ENCODE peak calls at places on chromosomes 11 and 22, in eight cellular contexts. C is ovary; V is GM23248; E is body of pancreas; M is heart right ventricle; I is HCT116; X is effector memory CD4-positive, alpha-beta T cell; U is cardiac muscle cell. Q is an unnamed sample. For H3K4me1 and H3K36me3, the result is how much of the 10 kb centered on the place peaks cover.

GRCh38 chr11:100543386-100543785 is 143.7 kb upstream of the ARHGAP42 start:
- DNase-seq in C (no peak), V (no peak), E (no peak), M (no peak), I (no peak), X (no peak), U (no peak), Q (no peak)

GRCh38 chr11:103035656-103036434 is 56.1 kb downstream of the DCUN1D5 start:
- DNase-seq in C (no peak), V (peak), E (peak), M (peak), I (peak), X (peak), U (peak), Q (peak)

GRCh38 chr11:119449498-119449897 is 26.5 kb upstream of the THY1 start:
- DNase-seq in C (no peak), V (no peak), E (no peak), M (no peak), I (no peak), X (no peak), U (no peak), Q (no peak)

GRCh38 chr11:71249301-71249700 is 3.1 kb downstream of the SHANK2 start:
- DNase-seq in C (no peak), V (no peak), E (no peak), M (no peak), I (no peak), X (no peak), U (no peak), Q (no peak)

GRCh38 chr11:47991266-47991830 is 11.0 kb downstream of the PTPRJ start:
- DNase-seq in C (no peak), V (no peak), E (peak), M (peak), I (no peak), X (no peak), U (peak), Q (no peak)

GRCh38 chr11:119592642-119593041 is 136.4 kb downstream of the NECTIN1 start:
- DNase-seq in C (no peak), V (peak), E (no peak), M (no peak), I (no peak), X (no peak), U (no peak), Q (no peak)

GRCh38 chr22:47337161-47337621 is 574.7 kb downstream of the TBC1D22A start:
- DNase-seq in C (no peak), V (peak), E (peak), M (no peak), I (peak), X (no peak), U (no peak), Q (no peak)

GRCh38 chr11:3745161-3745560 is 52.2 kb downstream of the NUP98 start:
- DNase-seq in C (no peak), V (no peak), E (no peak), M (no peak), I (no peak), X (no peak), U (no peak), Q (no peak)

GRCh38 chr11:34126959-34127848 is 21.8 kb downstream of the NAT10 start:
- DNase-seq in C (no peak), V (no peak), E (no peak), M (no peak), I (no peak), X (no peak), U (no peak), Q (no peak)

GRCh38 chr11:107780775-107781174 is 68.9 kb upstream of the SLN start:
- DNase-seq in C (no peak), V (no peak), E (no peak), M (no peak), I (no peak), X (no peak), U (no peak), Q (no peak)

GRCh38 chr11:120303004-120303637 is 22.0 kb upstream of the TLCD5 start:
- DNase-seq in C (peak), V (peak), E (peak), M (peak), I (peak), X (peak), U (peak), Q (peak)

GRCh38 chr11:77416357-77416756 is 57.5 kb downstream of the PAK1 start:
- DNase-seq in C (no peak), V (no peak), E (no peak), M (no peak), I (no peak), X (no peak), U (no peak), Q (no peak)

GRCh38 chr11:134576286-134576685 is 164.2 kb upstream of the B3GAT1 start:
- DNase-seq in C (no peak), V (no peak), E (no peak), M (no peak), I (no peak), X (no peak), U (no peak), Q (no peak)

GRCh38 chr11:15468471-15468870 is 353.7 kb downstream of the INSC start:
- DNase-seq in C (no peak), V (no peak), E (no peak), M (no peak), I (no peak), X (no peak), U (no peak), Q (no peak)

GRCh38 chr11:60756307-60757032 is at the start of gene MS4A15:
- DNase-seq in C (no peak), V (peak), E (peak), M (no peak), I (peak), X (no peak), U (peak), Q (no peak)

GRCh38 chr11:82003671-82004148 is 730.0 kb downstream of the FAM181B start:
- DNase-seq in C (no peak), V (peak), E (peak), M (no peak), I (no peak), X (no peak), U (no peak), Q (no peak)

GRCh38 chr11:100740440-100740839 is 53.4 kb downstream of the ARHGAP42 start:
- DNase-seq in C (no peak), V (no peak), E (no peak), M (no peak), I (no peak), X (no peak), U (peak), Q (no peak)

GRCh38 chr11:77705195-77705876 is 67.7 kb upstream of the CLNS1A start:
- DNase-seq in C (no peak), V (peak), E (no peak), M (no peak), I (peak), X (no peak), U (no peak), Q (no peak)

GRCh38 chr11:128235958-128236357 is 351.4 kb downstream of the ETS1 start:
- DNase-seq in C (peak), V (no peak), E (peak), M (no peak), I (no peak), X (no peak), U (peak), Q (peak)

GRCh38 chr22:45318558-45319318 is 9.0 kb downstream of the FAM118A start:
- DNase-seq in C (peak), V (no peak), E (no peak), M (no peak), I (no peak), X (peak), U (no peak), Q (no peak)

GRCh38 chr11:125941606-125942275 is 4.1 kb upstream of the VSIG10L2 start:
- DNase-seq in C (peak), V (peak), E (peak), M (peak), I (peak), X (peak), U (peak), Q (peak)

GRCh38 chr11:69013009-69013951 is at the start of gene MRGPRF:
- DNase-seq in C (peak), V (peak), E (peak), M (peak), I (no peak), X (no peak), U (no peak), Q (peak)

GRCh38 chr11:65180877-65181568 is 705 bp upstream of the CAPN1 start:
- DNase-seq in C (peak), V (peak), E (peak), M (peak), I (peak), X (peak), U (peak), Q (peak)

GRCh38 chr11:132072880-132073213 is 702.4 kb downstream of the NTM start:
- DNase-seq in C (no peak), V (peak), E (no peak), M (no peak), I (no peak), X (no peak), U (no peak), Q (no peak)

GRCh38 chr11:59944761-59945160 is 6.5 kb downstream of the OOSP1 start:
- DNase-seq in C (no peak), V (no peak), E (no peak), M (no peak), I (no peak), X (no peak), U (peak), Q (no peak)

GRCh38 chr11:48013269-48013901 is 33.0 kb downstream of the PTPRJ start:
- DNase-seq in C (no peak), V (peak), E (peak), M (no peak), I (no peak), X (peak), U (no peak), Q (no peak)

GRCh38 chr22:43592470-43592869 is 180.7 kb downstream of the MPPED1 start:
- DNase-seq in C (no peak), V (no peak), E (peak), M (no peak), I (no peak), X (no peak), U (peak), Q (peak)
- H3K4me1 ChIP-seq in C (under half), V (under half), E (under half), M (under half), I (under half), X (under half), U (under half), Q (under half)

GRCh38 chr11:112400615-112401014 is 140.0 kb upstream of the PLET1 start:
- DNase-seq in C (no peak), V (no peak), E (no peak), M (no peak), I (no peak), X (no peak), U (no peak), Q (no peak)

GRCh38 chr11:112398798-112399197 is 138.1 kb upstream of the PLET1 start:
- DNase-seq in C (no peak), V (no peak), E (no peak), M (no peak), I (no peak), X (no peak), U (no peak), Q (no peak)

GRCh38 chr11:112392860-112393259 is 132.2 kb upstream of the PLET1 start:
- DNase-seq in C (no peak), V (no peak), E (no peak), M (no peak), I (no peak), X (no peak), U (no peak), Q (no peak)

GRCh38 chr11:112394304-112394703 is 133.6 kb upstream of the PLET1 start:
- DNase-seq in C (no peak), V (no peak), E (no peak), M (no peak), I (no peak), X (no peak), U (no peak), Q (no peak)

GRCh38 chr11:112396092-112396491 is 135.4 kb upstream of the PLET1 start:
- DNase-seq in C (no peak), V (no peak), E (no peak), M (no peak), I (no peak), X (no peak), U (no peak), Q (no peak)
- H3K36me3 ChIP-seq in C (under half), V (under half), E (under half), M (under half), I (under half), X (under half), U (under half), Q (under half)

GRCh38 chr22:37425800-37426531 is 1.3 kb downstream of the ELFN2 start:
- DNase-seq in C (no peak), V (no peak), E (peak), M (no peak), I (no peak), X (no peak), U (no peak), Q (no peak)

GRCh38 chr22:37428649-37429586 is 1.6 kb upstream of the ELFN2 start:
- DNase-seq in C (no peak), V (peak), E (peak), M (no peak), I (peak), X (peak), U (peak), Q (peak)

GRCh38 chr22:37426532-37427127 is 649 bp downstream of the ELFN2 start:
- DNase-seq in C (no peak), V (no peak), E (no peak), M (no peak), I (no peak), X (no peak), U (no peak), Q (no peak)

GRCh38 chr22:37427711-37428635 is 694 bp upstream of the ELFN2 start:
- DNase-seq in C (no peak), V (peak), E (no peak), M (no peak), I (no peak), X (no peak), U (no peak), Q (no peak)

DNA sequence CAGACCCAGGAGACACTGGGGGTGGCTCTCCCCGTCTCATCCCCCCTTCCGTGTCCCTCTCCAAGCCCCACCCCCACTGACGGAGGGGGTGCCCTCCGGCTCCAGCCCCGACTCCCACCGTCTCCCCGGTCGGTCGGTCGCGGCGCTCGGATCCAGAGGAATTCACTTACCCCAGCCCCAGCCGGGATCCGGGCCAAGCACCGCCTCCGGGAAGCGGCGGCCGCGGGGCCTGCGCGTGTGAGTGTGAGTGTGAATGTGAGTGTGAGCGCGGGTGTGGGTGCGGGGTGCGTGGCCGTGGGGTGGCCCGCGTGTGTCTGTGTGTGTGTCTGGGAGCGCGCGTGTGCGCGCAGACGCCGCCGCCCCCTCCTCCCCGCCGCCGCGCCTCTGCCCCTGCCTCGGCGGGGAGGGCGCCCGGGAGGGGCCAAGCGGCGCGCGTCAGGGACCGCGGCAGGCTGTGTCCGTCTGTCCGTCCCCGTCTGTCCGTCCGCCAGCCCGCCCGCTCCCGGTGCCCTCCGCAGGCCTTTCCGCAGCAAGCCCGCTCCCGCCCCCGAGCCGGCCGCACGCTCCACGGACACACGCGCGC is at the start of gene ELFN2:
- DNase-seq in C (no peak), V (peak), E (peak), M (no peak), I (no peak), X (no peak), U (peak), Q (no peak)
- H3K4me3 ChIP-seq in C (peak), V (peak), E (no peak), M (peak), I (peak), X (peak), U (peak), Q (no peak)

DNA sequence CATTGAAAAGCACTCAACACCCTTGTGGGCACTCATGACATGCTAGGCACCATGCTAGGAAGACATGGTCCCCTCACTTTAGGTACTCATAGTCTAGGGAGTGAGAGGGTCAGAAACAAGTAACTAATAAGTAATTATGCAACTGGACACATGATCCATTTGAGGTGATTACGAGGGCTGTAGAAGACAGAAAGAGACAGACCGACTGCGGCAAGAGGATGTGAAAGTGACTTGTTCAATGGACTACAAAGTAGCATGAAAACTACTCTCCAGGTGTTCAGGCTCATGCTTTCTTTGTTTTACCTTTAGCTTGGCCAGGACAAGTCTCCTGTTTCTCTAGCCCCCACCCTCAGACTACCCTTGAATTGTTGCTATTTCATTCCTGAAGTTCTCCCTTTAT is 310.8 kb upstream of the SORL1-AS1 start:
- DNase-seq in C (no peak), V (no peak), E (no peak), M (no peak), I (no peak), X (no peak), U (no peak), Q (no peak)
- H3K4me1 ChIP-seq in C (under half), V (under half), E (under half), M (under half), I (under half), X (under half), U (under half), Q (under half)

DNA sequence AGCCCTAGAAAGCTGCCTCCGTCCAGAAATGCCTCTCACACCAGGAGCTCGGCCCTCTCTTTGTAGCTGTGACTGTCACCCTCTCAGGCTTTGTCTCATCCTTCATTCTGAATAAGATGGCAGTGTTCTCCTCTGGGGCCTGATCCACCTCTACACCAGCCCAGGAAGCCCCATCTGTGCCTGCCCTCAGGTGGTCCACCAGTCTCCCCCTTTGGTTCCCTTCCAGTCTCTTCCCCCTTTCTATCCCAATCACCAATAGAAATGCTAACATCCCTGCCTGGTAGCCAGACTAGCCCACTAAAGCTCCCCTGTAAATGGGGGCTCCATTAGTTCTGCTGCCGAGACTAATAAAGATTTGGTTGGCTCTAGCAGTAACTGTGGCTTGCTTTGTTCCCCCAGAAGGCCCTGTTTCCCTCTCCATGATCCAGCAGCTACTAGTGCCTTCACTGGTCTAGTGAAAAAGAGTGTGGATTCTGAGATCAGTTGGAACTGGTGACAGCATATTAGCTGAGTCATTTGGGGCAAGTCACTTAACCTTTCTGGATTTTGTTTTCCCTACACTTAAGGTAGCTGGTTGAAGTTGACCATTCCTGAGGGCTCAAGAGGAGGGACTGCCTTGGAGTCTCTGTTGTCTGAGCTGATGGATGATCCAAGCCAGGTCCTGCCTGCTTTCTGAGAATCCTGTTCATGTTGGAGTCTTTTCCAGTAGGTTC is 16.2 kb downstream of the PLEKHB1 start:
- DNase-seq in C (no peak), V (peak), E (no peak), M (no peak), I (no peak), X (no peak), U (no peak), Q (no peak)
- H3K36me3 ChIP-seq in C (under half), V (under half), E (under half), M (under half), I (under half), X (under half), U (under half), Q (under half)

DNA sequence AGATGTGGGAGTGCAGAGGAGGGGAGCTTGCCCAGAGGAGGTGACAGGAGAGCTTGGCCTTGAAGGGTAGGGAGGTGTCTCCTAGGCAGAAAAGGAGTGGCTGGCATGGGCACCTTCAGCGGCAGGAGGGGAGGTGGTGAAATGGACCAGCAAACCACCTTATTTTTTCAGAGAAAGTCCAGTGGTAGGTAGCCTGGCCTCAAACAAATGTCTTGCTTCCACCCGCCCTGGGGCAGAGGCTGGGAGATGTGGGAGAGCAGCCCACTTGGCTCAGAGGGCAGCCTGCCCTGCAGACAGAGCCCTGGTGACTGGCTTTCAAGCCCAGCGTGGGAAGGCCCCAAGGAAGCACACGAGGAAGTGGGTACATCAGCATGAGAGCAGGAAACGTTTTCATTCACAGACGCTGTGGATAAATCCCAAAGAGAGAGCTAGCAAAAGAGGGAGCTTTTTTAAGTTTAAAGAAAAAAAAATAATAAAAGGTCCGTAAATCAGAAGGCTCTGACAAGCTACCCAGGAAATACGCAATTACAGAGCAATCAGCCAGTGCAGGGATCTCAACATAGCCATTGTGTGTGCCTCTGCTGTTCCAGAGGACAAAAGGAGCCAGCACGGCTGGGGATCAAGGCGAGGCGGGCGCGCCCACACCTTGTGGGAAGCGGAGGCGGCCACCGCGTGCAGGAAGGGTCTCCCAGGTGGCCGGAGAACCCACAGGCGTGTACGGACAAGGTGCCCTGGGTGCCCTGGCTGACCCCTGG is 238.7 kb upstream of the PLET1 start:
- DNase-seq in C (no peak), V (no peak), E (no peak), M (no peak), I (no peak), X (no peak), U (no peak), Q (no peak)
- H3K4me3 ChIP-seq in C (no peak), V (no peak), E (no peak), M (no peak), I (no peak), X (no peak), U (no peak), Q (no peak)

DNA sequence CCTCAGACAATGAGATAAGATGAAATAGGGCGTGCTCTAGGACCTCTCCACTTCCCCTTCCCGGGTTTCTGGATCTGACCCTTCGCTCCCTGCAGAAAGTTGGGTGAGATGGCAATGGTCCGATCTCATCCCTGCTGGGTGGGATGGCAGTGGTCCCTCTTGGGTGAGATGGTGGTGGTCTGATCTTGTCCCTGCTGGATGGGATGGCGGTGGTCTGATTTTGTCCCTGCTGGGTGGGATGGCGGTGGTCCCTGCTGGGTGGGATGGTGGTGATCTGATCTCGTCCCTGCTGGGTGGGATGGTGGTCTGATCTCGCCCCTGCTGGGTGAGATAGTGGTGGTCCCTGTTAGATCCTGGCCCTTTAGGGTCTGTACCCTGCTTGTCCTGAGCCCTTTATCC is 21.3 kb downstream of the ST14 start:
- DNase-seq in C (no peak), V (no peak), E (no peak), M (no peak), I (no peak), X (no peak), U (no peak), Q (no peak)
- H3K4me1 ChIP-seq in C (under half), V (under half), E (half or more), M (under half), I (under half), X (under half), U (under half), Q (under half)

Q was measured in BE2C.